ENCODE peak calls at places on chromosomes 7 and 10, in five cellular contexts. R, S, V, X and Q are unnamed samples.

GRCh38 chr10:20254078-20254477 is 437.8 kb downstream of the PLXDC2 start:
- DNase-seq in X (no peak), R (peak; percentile 21), V (no peak), S (no peak), Q (no peak)

GRCh38 chr7:66896441-66896840 is 24.6 kb upstream of the TMEM248 start:
- DNase-seq in S (no peak), X (no peak), R (no peak), V (no peak), Q (no peak)

GRCh38 chr10:33157108-33157507 is 177.4 kb downstream of the NRP1 start:
- DNase-seq in X (no peak), V (no peak), R (peak; percentile 86), S (no peak), Q (no peak)

GRCh38 chr7:47763063-47763974 is 181.4 kb upstream of the TNS3 start:
- DNase-seq in X (peak; percentile 97), S (no peak), R (peak; percentile 53), V (peak; percentile 35), Q (no peak)

GRCh38 chr10:3043512-3044368 is 23.6 kb upstream of the PFKP start:
- DNase-seq in S (no peak), R (peak; percentile 79), X (peak; percentile 52), V (peak; percentile 72), Q (peak; percentile 68)

GRCh38 chr10:48531486-48531885 is 73.4 kb downstream of the ARHGAP22 start:
- DNase-seq in R (no peak), X (no peak), V (no peak), S (no peak), Q (no peak)

GRCh38 chr10:104339469-104340098 is 1.3 kb upstream of the ITPRIP start:
- DNase-seq in S (no peak), X (no peak), V (peak; percentile 73), R (peak; percentile 83), Q (no peak)

GRCh38 chr10:50674469-50675254 is 50.9 kb upstream of the SGMS1 start:
- DNase-seq in V (no peak), X (no peak), R (no peak), S (no peak), Q (no peak)

GRCh38 chr7:27183682-27184341 is 1.2 kb downstream of the HOXA11 start:
- DNase-seq in R (no peak), X (no peak), S (no peak), V (no peak), Q (no peak)

GRCh38 chr10:63260103-63260859 is 127.2 kb downstream of the NRBF2 start:
- DNase-seq in S (no peak), R (no peak), X (no peak), V (no peak), Q (no peak)

GRCh38 chr7:84640637-84641036 is 446.0 kb upstream of the SEMA3A start:
- DNase-seq in S (no peak), R (no peak), X (no peak), V (no peak), Q (no peak)

GRCh38 chr10:49164587-49165188 is 23.5 kb downstream of the TMEM273 start:
- DNase-seq in X (no peak), S (no peak), V (peak; percentile 31), R (peak; percentile 40), Q (peak; percentile 76)

GRCh38 chr10:97040248-97040584 is 145.5 kb downstream of the SLIT1 start:
- DNase-seq in S (no peak), X (no peak), V (no peak), R (no peak), Q (no peak)

GRCh38 chr10:88730864-88731263 is 24.8 kb downstream of the LIPK start:
- DNase-seq in R (no peak), V (no peak), X (no peak), S (no peak), Q (no peak)

GRCh38 chr10:99520804-99521473 is 11.8 kb upstream of the NKX2-3 start:
- DNase-seq in R (no peak), V (no peak), X (no peak), S (no peak), Q (no peak)

GRCh38 chr10:46558411-46559185 is 2.1 kb upstream of the GPRIN2 start:
- DNase-seq in V (peak; percentile 66), S (no peak), X (no peak), R (no peak), Q (no peak)

GRCh38 chr7:6619961-6620360 is 4.6 kb downstream of the ZNF853 start:
- DNase-seq in X (no peak), R (no peak), V (no peak), S (no peak), Q (peak; percentile 43)

GRCh38 chr7:37284805-37285211 is 163.9 kb downstream of the ELMO1 start:
- DNase-seq in R (no peak), X (no peak), S (no peak), V (peak; percentile 64), Q (peak; percentile 48)

GRCh38 chr7:17130281-17131059 is 168.0 kb upstream of the AHR start:
- DNase-seq in X (peak; percentile 42), R (peak; percentile 87), V (no peak), S (no peak), Q (no peak)

GRCh38 chr10:119595134-119595714 is 1.5 kb downstream of the TIAL1 start:
- DNase-seq in R (peak; percentile 49), S (no peak), V (peak; percentile 29), X (no peak), Q (no peak)

GRCh38 chr7:79376297-79377025 is 77.0 kb downstream of the MAGI2 start:
- DNase-seq in R (no peak), V (no peak), X (no peak), S (no peak), Q (no peak)

GRCh38 chr7:135771961-135772638 is 23.5 kb upstream of the FAM180A start:
- DNase-seq in V (no peak), R (peak; percentile 71), S (no peak), X (no peak), Q (no peak)

GRCh38 chr7:37495574-37496184 is 47.0 kb upstream of the ELMO1 start:
- DNase-seq in S (no peak), R (peak; percentile 56), X (peak; percentile 1), V (no peak), Q (peak; percentile 37)

GRCh38 chr7:85074016-85074415 is 112.8 kb downstream of the SEMA3D start:
- DNase-seq in V (no peak), R (no peak), X (no peak), S (no peak), Q (no peak)

GRCh38 chr10:47048533-47048905 is 137.3 kb downstream of the PTPN20 start:
- DNase-seq in X (no peak), S (no peak), V (no peak), R (peak; percentile 32), Q (no peak)

GRCh38 chr10:89069589-89069988 is 79.0 kb downstream of the FAS start:
- DNase-seq in X (no peak), V (no peak), R (no peak), S (no peak), Q (no peak)

GRCh38 chr7:95794917-95795515 is 22.7 kb downstream of the DYNC1I1 start:
- DNase-seq in V (no peak), S (no peak), X (no peak), R (peak; percentile 44), Q (peak; percentile 50)

GRCh38 chr7:117808910-117809705 is 64.1 kb downstream of the CTTNBP2 start:
- DNase-seq in X (no peak), V (no peak), S (no peak), R (no peak), Q (no peak)

GRCh38 chr10:42960491-42961155 is 116.2 kb upstream of the RET start:
- DNase-seq in X (peak; percentile 14), S (no peak), V (peak; percentile 9), R (no peak), Q (no peak)

GRCh38 chr10:47374611-47375536 is 9.2 kb downstream of the ZNF488 start:
- DNase-seq in X (no peak), V (peak; percentile 15), S (no peak), R (peak; percentile 43), Q (no peak)

GRCh38 chr10:114550756-114551290 is 107.3 kb downstream of the ABLIM1 start:
- DNase-seq in X (no peak), V (no peak), R (peak; percentile 56), S (no peak), Q (no peak)

GRCh38 chr10:28559661-28560060 is 26.7 kb downstream of the WAC start:
- DNase-seq in X (no peak), V (no peak), R (no peak), S (no peak), Q (no peak)

GRCh38 chr7:158529181-158530096 is 58.2 kb downstream of the PTPRN2 start:
- DNase-seq in V (no peak), X (no peak), R (no peak), S (no peak), Q (no peak)

GRCh38 chr7:132402751-132403245 is 173.5 kb downstream of the PLXNA4 start:
- DNase-seq in S (peak; percentile 21), X (no peak), R (peak; percentile 41), V (no peak), Q (no peak)

GRCh38 chr10:88156341-88156740 is 292.9 kb downstream of the PTEN start:
- DNase-seq in X (peak; percentile 90), V (no peak), R (peak; percentile 29), S (no peak), Q (no peak)

GRCh38 chr7:149801002-149801566 is 27.7 kb upstream of the ZNF467 start:
- DNase-seq in X (no peak), S (no peak), V (no peak), R (no peak), Q (no peak)

GRCh38 chr7:149797771-149798170 is 24.4 kb upstream of the ZNF467 start:
- DNase-seq in R (no peak), X (no peak), V (no peak), S (no peak), Q (no peak)

GRCh38 chr7:149801816-149802215 is 28.4 kb upstream of the ZNF467 start:
- DNase-seq in R (no peak), V (no peak), X (no peak), S (no peak), Q (no peak)

GRCh38 chr7:149800169-149800555 is 26.8 kb upstream of the ZNF467 start:
- DNase-seq in X (no peak), S (no peak), R (no peak), V (no peak), Q (no peak)

GRCh38 chr7:149799397-149800168 is 26.2 kb upstream of the ZNF467 start:
- DNase-seq in S (no peak), X (no peak), V (peak; percentile 37), R (peak; percentile 12), Q (peak; percentile 48)
- TF ChIP-seq CTCF in S (no peak), X (peak; percentile 37), V (no peak), R (peak; percentile 33), Q (peak; percentile 64)

GRCh38 chr7:29556405-29557195 is 7.0 kb upstream of the PRR15 start:
- DNase-seq in V (no peak), R (no peak), X (no peak), S (no peak), Q (no peak)
- TF ChIP-seq CTCF in V (no peak), R (no peak), X (no peak), S (no peak), Q (no peak)

GRCh38 chr7:81641873-81642272 is 128.0 kb downstream of the HGF start:
- DNase-seq in V (no peak), X (no peak), R (no peak), S (no peak), Q (peak; percentile 34)

GRCh38 chr7:81632418-81632817 is 137.4 kb downstream of the HGF start:
- DNase-seq in V (no peak), R (no peak), S (no peak), X (no peak), Q (no peak)

GRCh38 chr7:81638216-81638615 is 131.6 kb downstream of the HGF start:
- DNase-seq in X (no peak), S (no peak), R (peak; percentile 82), V (no peak), Q (no peak)

GRCh38 chr7:81637527-81637926 is 132.3 kb downstream of the HGF start:
- DNase-seq in S (no peak), R (no peak), V (no peak), X (no peak), Q (no peak)
- TF ChIP-seq CTCF in S (no peak), R (no peak), V (no peak), X (no peak), Q (no peak)

GRCh38 chr10:69123747-69124557 is at the start of gene VPS26A:
- DNase-seq in V (peak; percentile 99), S (peak; percentile 95), R (peak; percentile 98), X (peak; percentile 80), Q (peak; percentile 99)
- TF ChIP-seq CTCF in V (no peak), S (no peak), R (no peak), X (no peak), Q (peak; percentile 49)